ENCODE peak calls at places on chromosome 3, in nine cellular contexts. U is choroid plexus epithelial cell, E is lower lobe of right lung, N is HFFc6, W is heart right ventricle, S is mucosa of descending colon, H is left ventricle myocardium inferior, A is nephron progenitor cell, I is H9. Q is an unnamed sample.

GRCh38 chr3:5186854-5187151 is 704 bp upstream of the EDEM1 start:
- DNase-seq in S (no peak), E (no peak), U (peak; percentile 63), A (no peak), I (no peak), N (no peak), W (no peak), H (no peak), Q (no peak)

GRCh38 chr3:41362638-41363559 is 163.6 kb downstream of the CTNNB1 start:
- DNase-seq in A (no peak), E (no peak), S (no peak), H (no peak), N (peak; percentile 28), U (peak; percentile 33), W (no peak), I (peak; percentile 80), Q (peak; percentile 34)

GRCh38 chr3:120171134-120171863 is 77.1 kb upstream of the GSK3B start:
- DNase-seq in S (no peak), H (no peak), A (no peak), W (no peak), I (no peak), U (no peak), E (no peak), N (no peak), Q (no peak)

GRCh38 chr3:123301331-123302184 is 99.8 kb downstream of the SEC22A start:
- DNase-seq in E (peak; percentile 26), S (no peak), W (no peak), A (no peak), I (no peak), U (no peak), H (no peak), N (no peak), Q (no peak)

GRCh38 chr3:11452312-11452711 is 180.1 kb downstream of the ATG7 start:
- DNase-seq in H (no peak), N (no peak), E (no peak), W (no peak), S (no peak), I (no peak), A (no peak), U (no peak), Q (no peak)

GRCh38 chr3:14222457-14222856 is 43.8 kb downstream of the LSM3 start:
- DNase-seq in E (no peak), I (no peak), S (no peak), A (no peak), N (no peak), H (no peak), U (no peak), W (no peak), Q (no peak)

GRCh38 chr3:186383026-186383993 is 21.3 kb upstream of the DGKG start:
- DNase-seq in W (peak; percentile 30), H (peak; percentile 29), N (no peak), A (no peak), E (no peak), I (no peak), S (no peak), U (no peak), Q (no peak)

GRCh38 chr3:152399374-152399773 is 130.6 kb downstream of the MBNL1 start:
- DNase-seq in A (no peak), E (no peak), W (no peak), N (peak; percentile 49), I (no peak), H (no peak), S (no peak), U (peak; percentile 62), Q (no peak)

GRCh38 chr3:53811143-53811915 is 34.9 kb downstream of the CHDH start:
- DNase-seq in I (no peak), A (no peak), N (no peak), E (no peak), U (no peak), H (no peak), S (no peak), W (no peak), Q (no peak)

GRCh38 chr3:160973067-160973466 is 132.1 kb downstream of the B3GALNT1 start:
- DNase-seq in I (no peak), S (no peak), H (no peak), U (no peak), N (no peak), A (no peak), W (no peak), E (no peak), Q (no peak)

GRCh38 chr3:78086150-78086549 is 1046.3 kb downstream of the ROBO2 start:
- DNase-seq in W (no peak), H (no peak), N (no peak), U (no peak), S (no peak), I (no peak), E (no peak), A (no peak), Q (no peak)

GRCh38 chr3:12706504-12707253 is 42.8 kb upstream of the RAF1 start:
- DNase-seq in A (peak; percentile 38), H (peak; percentile 24), I (peak; percentile 90), W (no peak), E (peak; percentile 53), U (peak; percentile 89), N (peak; percentile 79), S (peak; percentile 75), Q (peak; percentile 31)

GRCh38 chr3:15303728-15304127 is 28.7 kb downstream of the SH3BP5 start:
- DNase-seq in I (no peak), W (no peak), H (no peak), N (no peak), S (no peak), A (no peak), E (no peak), U (no peak), Q (no peak)

GRCh38 chr3:15306979-15307359 is 25.4 kb downstream of the SH3BP5 start:
- DNase-seq in N (no peak), I (no peak), H (no peak), W (no peak), A (no peak), S (no peak), E (no peak), U (no peak), Q (no peak)

GRCh38 chr3:15303216-15303615 is 29.2 kb downstream of the SH3BP5 start:
- DNase-seq in I (no peak), W (no peak), A (no peak), E (no peak), N (no peak), S (no peak), U (no peak), H (no peak), Q (no peak)

GRCh38 chr3:15307580-15307979 is 24.8 kb downstream of the SH3BP5 start:
- DNase-seq in E (no peak), H (no peak), I (no peak), W (no peak), N (no peak), S (no peak), A (peak; percentile 42), U (no peak), Q (no peak)

GRCh38 chr3:15305366-15305844 is 27.0 kb downstream of the SH3BP5 start:
- DNase-seq in U (peak; percentile 26), H (no peak), N (no peak), W (no peak), I (no peak), E (no peak), S (no peak), A (no peak), Q (no peak)
- TF ChIP-seq CTCF in U (peak; percentile 57), H (peak; percentile 33), N (peak; percentile 73), W (no peak), I (peak; percentile 60), E (peak; percentile 40), S (no peak), A (peak; percentile 34), Q (peak; percentile 59)

DNA sequence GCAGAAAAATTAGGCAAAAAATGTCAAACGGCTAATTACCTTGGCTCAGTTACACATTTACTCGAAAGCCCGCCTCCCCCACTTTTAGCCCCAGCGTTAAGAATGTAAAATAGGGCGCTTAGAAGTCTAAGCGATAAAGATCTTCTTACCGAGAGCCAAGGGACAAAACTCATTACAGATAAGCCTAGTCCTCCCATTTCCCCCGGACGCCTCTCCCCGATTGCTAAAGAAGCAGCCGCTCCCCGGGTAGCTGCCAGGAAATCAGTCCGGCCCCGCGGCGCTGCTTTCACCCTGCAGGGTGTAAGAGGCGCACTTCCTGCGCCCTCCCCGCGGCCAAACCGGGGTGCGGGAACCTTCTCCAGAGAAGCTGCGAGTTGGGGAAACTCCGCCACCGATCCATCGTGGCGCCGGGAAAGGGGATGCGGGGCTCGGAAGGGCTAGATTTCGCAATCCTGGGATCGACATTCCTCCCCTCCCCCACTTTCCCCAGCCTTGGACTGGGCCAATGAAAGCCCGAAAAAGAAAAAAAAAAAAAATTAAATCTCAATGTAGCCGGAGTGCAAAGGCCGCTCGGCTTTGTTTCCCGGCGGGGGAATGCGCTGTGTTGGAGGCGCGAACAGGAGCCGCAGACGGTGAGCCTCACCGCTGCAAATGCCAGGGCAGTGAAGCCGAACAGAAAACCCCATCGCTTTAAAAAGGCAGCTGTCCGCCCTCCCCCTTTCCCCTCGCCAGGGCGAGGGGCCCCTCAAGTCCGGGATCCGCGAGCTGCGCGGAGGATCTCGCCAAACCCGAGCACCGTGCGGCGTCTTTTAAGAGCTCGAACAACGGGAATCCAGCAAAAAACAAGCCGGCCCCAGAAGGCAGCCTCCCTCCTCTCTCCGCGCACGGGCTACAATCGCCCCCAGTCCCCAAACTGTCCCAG is 658 bp upstream of the PTPRG start:
- DNase-seq in E (peak; percentile 84), A (peak; percentile 77), H (peak; percentile 88), S (peak; percentile 82), I (peak; percentile 83), U (peak; percentile 91), N (peak; percentile 76), W (peak; percentile 87), Q (peak; percentile 65)
- TF ChIP-seq CTCF in E (no peak), A (no peak), H (peak; percentile 44), S (no peak), I (no peak), U (peak; percentile 20), N (peak; percentile 57), W (no peak), Q (peak; percentile 34)

DNA sequence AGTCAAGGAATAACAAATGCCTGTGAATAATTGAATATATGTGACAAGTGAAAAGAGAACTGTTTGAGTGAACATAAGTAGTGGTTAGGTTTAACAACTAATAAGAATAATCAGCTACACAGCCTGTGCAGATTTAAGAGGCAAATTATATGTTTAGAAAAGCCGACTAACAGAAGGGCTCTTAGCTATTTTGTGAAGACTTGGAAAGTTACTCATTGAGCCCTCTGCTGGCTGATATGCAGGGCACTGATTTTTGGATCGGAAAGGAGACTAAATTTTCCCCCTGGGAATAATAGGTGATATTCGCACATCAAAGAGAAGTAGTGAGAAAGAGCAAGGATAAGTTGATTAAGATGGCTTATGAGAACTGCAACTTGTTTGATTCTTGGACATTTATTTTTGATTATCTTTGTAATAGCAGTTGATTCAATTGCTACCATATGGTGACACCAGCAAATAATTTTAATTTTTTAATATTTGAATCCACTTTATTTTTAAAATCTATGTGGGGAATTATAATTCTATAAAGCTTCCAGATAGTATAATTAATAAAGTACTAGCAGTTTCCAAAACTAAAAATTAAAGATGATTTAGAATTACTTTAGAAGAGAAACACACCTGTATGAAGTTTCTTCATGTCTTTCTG is 156.2 kb downstream of the NLGN1 start:
- DNase-seq in S (peak; percentile 14), I (no peak), A (peak; percentile 15), U (peak; percentile 58), E (no peak), W (no peak), H (no peak), N (peak; percentile 42), Q (peak; percentile 14)
- TF ChIP-seq CTCF in S (no peak), I (peak; percentile 86), A (peak; percentile 71), U (peak; percentile 74), E (peak; percentile 66), W (peak; percentile 73), H (peak; percentile 83), N (peak; percentile 88), Q (peak; percentile 79)

GRCh38 chr3:81326245-81326644 is 435.2 kb downstream of the GBE1 start:
- DNase-seq in S (no peak), A (no peak), H (no peak), W (no peak), I (no peak), N (no peak), U (no peak), E (no peak), Q (no peak)
- TF ChIP-seq CTCF in S (no peak), A (no peak), H (no peak), W (no peak), I (no peak), N (no peak), U (no peak), E (no peak), Q (no peak)

Q was measured in neural crest cell.